ENCODE peak calls at places on chromosome 14, in eight cellular contexts. B is right atrium auricular region, T is Peyer's patch, Q is IMR-90, L is hepatocyte, O is OCI-LY7, K is heart left ventricle, G is HAP-1. M is an unnamed sample.

GRCh38 chr14:29895591-29896043 is 32.0 kb downstream of the PRKD1 start:
- DNase-seq in B (no peak), T (no peak), Q (no peak), L (peak; percentile 40), O (no peak), K (no peak), G (no peak), M (no peak)

GRCh38 chr14:53692451-53693330 is 263.9 kb downstream of the BMP4 start:
- DNase-seq in B (no peak), T (no peak), Q (no peak), L (peak; percentile 15), O (no peak), K (no peak), G (no peak), M (no peak)

GRCh38 chr14:61512508-61512907 is 182.8 kb upstream of the HIF1A start:
- DNase-seq in B (no peak), T (no peak), Q (peak; percentile 51), L (no peak), O (no peak), K (no peak), G (no peak), M (no peak)

GRCh38 chr14:75566321-75566720 is 12.1 kb upstream of the FLVCR2 start:
- DNase-seq in B (no peak), T (no peak), Q (no peak), L (peak; percentile 20), O (no peak), K (no peak), G (no peak), M (no peak)

GRCh38 chr14:95620659-95621059 is 65.6 kb upstream of the TCL1B start:
- DNase-seq in B (no peak), T (no peak), Q (no peak), L (no peak), O (no peak), K (no peak), G (peak; percentile 15), M (no peak)

GRCh38 chr14:60274448-60274847 is 25.4 kb downstream of the PPM1A start:
- DNase-seq in B (no peak), T (no peak), Q (no peak), L (no peak), O (no peak), K (no peak), G (no peak), M (no peak)

GRCh38 chr14:95285566-95285965 is 34.1 kb downstream of the CLMN start:
- DNase-seq in B (no peak), T (no peak), Q (no peak), L (no peak), O (no peak), K (no peak), G (no peak), M (no peak)

GRCh38 chr14:59362533-59362932 is 102.6 kb downstream of the GPR135 start:
- DNase-seq in B (no peak), T (no peak), Q (peak; percentile 79), L (no peak), O (no peak), K (no peak), G (no peak), M (no peak)

GRCh38 chr14:42854061-42854460 is 1247.4 kb downstream of the LRFN5 start:
- DNase-seq in B (no peak), T (no peak), Q (peak; percentile 47), L (no peak), O (no peak), K (no peak), G (no peak), M (no peak)

GRCh38 chr14:56417173-56417572 is 162.4 kb upstream of the TMEM260 start:
- DNase-seq in B (no peak), T (no peak), Q (no peak), L (no peak), O (no peak), K (no peak), G (no peak), M (no peak)

GRCh38 chr14:66444271-66444987 is 41.7 kb upstream of the CCDC196 start:
- DNase-seq in B (peak; percentile 65), T (no peak), Q (peak; percentile 1), L (no peak), O (no peak), K (no peak), G (no peak), M (peak; percentile 48)

GRCh38 chr14:50321009-50321660 is 9.0 kb downstream of the DMAC2L start:
- DNase-seq in B (no peak), T (peak; percentile 86), Q (peak; percentile 98), L (peak; percentile 91), O (peak; percentile 80), K (peak; percentile 63), G (peak; percentile 69), M (no peak)

GRCh38 chr14:92160619-92161018 is 38.9 kb downstream of the CPSF2 start:
- DNase-seq in B (no peak), T (no peak), Q (peak; percentile 91), L (no peak), O (no peak), K (no peak), G (no peak), M (peak; percentile 19)

GRCh38 chr14:64807588-64807987 is 72.1 kb downstream of the SPTB start:
- DNase-seq in B (no peak), T (no peak), Q (no peak), L (no peak), O (no peak), K (peak; percentile 54), G (no peak), M (peak; percentile 56)

GRCh38 chr14:76812093-76812421 is 625 bp downstream of the ANGEL1 start:
- DNase-seq in B (no peak), T (no peak), Q (no peak), L (no peak), O (peak; percentile 49), K (no peak), G (no peak), M (no peak)

GRCh38 chr14:91454155-91454554 is 36.5 kb upstream of the CCDC88C start:
- DNase-seq in B (no peak), T (no peak), Q (no peak), L (no peak), O (no peak), K (no peak), G (no peak), M (no peak)

GRCh38 chr14:72611956-72612500 is 281.9 kb downstream of the DPF3 start:
- DNase-seq in B (peak; percentile 16), T (no peak), Q (no peak), L (no peak), O (no peak), K (no peak), G (no peak), M (no peak)

GRCh38 chr14:95527392-95528002 is 7.4 kb upstream of the GLRX5 start:
- DNase-seq in B (peak; percentile 82), T (peak; percentile 83), Q (peak; percentile 84), L (peak; percentile 70), O (peak; percentile 66), K (peak; percentile 59), G (peak; percentile 49), M (no peak)

GRCh38 chr14:85122690-85123089 is 407.3 kb upstream of the FLRT2 start:
- DNase-seq in B (no peak), T (no peak), Q (peak; percentile 46), L (no peak), O (no peak), K (no peak), G (no peak), M (no peak)

GRCh38 chr14:94356379-94357056 is 31.9 kb downstream of the SERPINA1 start:
- DNase-seq in B (peak; percentile 21), T (peak; percentile 19), Q (no peak), L (no peak), O (no peak), K (no peak), G (peak; percentile 26), M (no peak)

GRCh38 chr14:71711619-71712018 is 220.6 kb upstream of the RGS6 start:
- DNase-seq in B (no peak), T (no peak), Q (peak; percentile 94), L (peak; percentile 23), O (no peak), K (no peak), G (peak; percentile 80), M (no peak)

GRCh38 chr14:63764620-63765139 is 36.8 kb upstream of the SGPP1 start:
- DNase-seq in B (no peak), T (no peak), Q (no peak), L (no peak), O (no peak), K (no peak), G (no peak), M (no peak)

GRCh38 chr14:90612801-90613200 is 203.4 kb downstream of the TTC7B start:
- DNase-seq in B (no peak), T (no peak), Q (no peak), L (no peak), O (no peak), K (no peak), G (no peak), M (no peak)

GRCh38 chr14:68523326-68523610 is 269.6 kb downstream of the ZFP36L1 start:
- DNase-seq in B (no peak), T (no peak), Q (no peak), L (no peak), O (no peak), K (no peak), G (no peak), M (no peak)
- H3K4me1 ChIP-seq in B (peaks cover 65% of the 10 kb centered on the region), T (peaks cover 39% of the 10 kb centered on the region), Q (peaks cover 12% of the 10 kb centered on the region), L (peaks cover 53% of the 10 kb centered on the region), O (peaks cover 16% of the 10 kb centered on the region), K (peaks cover 84% of the 10 kb centered on the region), G (no peaks in the 10 kb centered on the region), M (peaks cover 25% of the 10 kb centered on the region)

GRCh38 chr14:47929334-47929733 is 253.9 kb upstream of the MDGA2 start:
- DNase-seq in B (no peak), T (no peak), Q (no peak), L (no peak), O (peak; percentile 86), K (no peak), G (no peak), M (no peak)
- H3K36me3 ChIP-seq in B (no peaks in the 10 kb centered on the region), T (no peaks in the 10 kb centered on the region), Q (no peaks in the 10 kb centered on the region), L (no peaks in the 10 kb centered on the region), O (peaks cover 8% of the 10 kb centered on the region), K (no peaks in the 10 kb centered on the region), G (no peaks in the 10 kb centered on the region), M (no peaks in the 10 kb centered on the region)

GRCh38 chr14:32303865-32304264 is 25.2 kb upstream of the AKAP6 start:
- DNase-seq in B (no peak), T (no peak), Q (no peak), L (peak; percentile 10), O (no peak), K (no peak), G (no peak), M (no peak)

GRCh38 chr14:32306549-32306948 is 22.5 kb upstream of the AKAP6 start:
- DNase-seq in B (no peak), T (peak; percentile 47), Q (no peak), L (no peak), O (no peak), K (no peak), G (no peak), M (no peak)

GRCh38 chr14:32312010-32312331 is 17.1 kb upstream of the AKAP6 start:
- DNase-seq in B (no peak), T (no peak), Q (no peak), L (no peak), O (no peak), K (no peak), G (no peak), M (no peak)

GRCh38 chr14:32311294-32312009 is 17.6 kb upstream of the AKAP6 start:
- DNase-seq in B (no peak), T (no peak), Q (no peak), L (no peak), O (no peak), K (no peak), G (no peak), M (no peak)

GRCh38 chr14:32307881-32308582 is 21.1 kb upstream of the AKAP6 start:
- DNase-seq in B (no peak), T (peak; percentile 72), Q (no peak), L (peak; percentile 32), O (no peak), K (no peak), G (peak; percentile 25), M (no peak)
- H3K4me3 ChIP-seq in B (no peak overlapping the region), T (no peak overlapping the region), Q (no peak overlapping the region), L (no peak overlapping the region), O (no peak overlapping the region), K (no peak overlapping the region), G (no peak overlapping the region), M (no peak overlapping the region)

GRCh38 chr14:103699261-103699661 is 16.0 kb downstream of the XRCC3 start:
- DNase-seq in B (no peak), T (no peak), Q (no peak), L (no peak), O (peak; percentile 71), K (no peak), G (no peak), M (peak; percentile 12)
- H3K4me1 ChIP-seq in B (peaks cover 64% of the 10 kb centered on the region), T (peaks cover 33% of the 10 kb centered on the region), Q (peaks cover 15% of the 10 kb centered on the region), L (peaks cover 27% of the 10 kb centered on the region), O (peaks cover 84% of the 10 kb centered on the region), K (peaks cover 59% of the 10 kb centered on the region), G (no peaks in the 10 kb centered on the region), M (peaks cover 48% of the 10 kb centered on the region)